ENCODE peak calls at places on chromosomes 4 and X, in eight cellular contexts. H is uterus; P is aorta; W is CD8-positive, alpha-beta T cell; Y is NT2/D1; A is tibial artery; C is testis; E is transverse colon. B is an unnamed sample.

GRCh38 chrX:41108007-41108683 is 22.9 kb downstream of the USP9X start:
- DNase-seq in H (no peak), P (no peak), W (no peak), Y (no peak), A (no peak), C (no peak), E (no peak), B (no peak)

GRCh38 chr4:107444-108429 is 16.6 kb upstream of the ZNF718 start:
- DNase-seq in H (no peak), P (no peak), W (no peak), Y (no peak), A (no peak), C (no peak), E (no peak), B (no peak)

GRCh38 chr4:171651071-171651470 is 162.1 kb upstream of the GALNTL6 start:
- DNase-seq in H (no peak), P (no peak), W (no peak), Y (no peak), A (no peak), C (no peak), E (no peak), B (no peak)

GRCh38 chr4:41346306-41347061 is 89.8 kb downstream of the UCHL1 start:
- DNase-seq in H (no peak), P (no peak), W (no peak), Y (no peak), A (no peak), C (no peak), E (no peak), B (no peak)

GRCh38 chrX:23344208-23344903 is 9.7 kb downstream of the PTCHD1 start:
- DNase-seq in H (no peak), P (no peak), W (no peak), Y (no peak), A (no peak), C (no peak), E (no peak), B (no peak)

GRCh38 chr4:150283689-150284088 is 205.4 kb downstream of the DCLK2 start:
- DNase-seq in H (no peak), P (no peak), W (no peak), Y (no peak), A (no peak), C (no peak), E (no peak), B (no peak)

GRCh38 chr4:125306533-125306932 is 8.2 kb upstream of the FAT4 start:
- DNase-seq in H (no peak), P (no peak), W (no peak), Y (no peak), A (no peak), C (no peak), E (no peak), B (no peak)

GRCh38 chr4:181261279-181261678 is 981.9 kb upstream of the TENM3 start:
- DNase-seq in H (no peak), P (no peak), W (no peak), Y (no peak), A (no peak), C (no peak), E (no peak), B (no peak)

GRCh38 chr4:121048165-121048564 is 24.2 kb downstream of the NDNF start:
- DNase-seq in H (no peak), P (no peak), W (no peak), Y (no peak), A (no peak), C (no peak), E (no peak), B (no peak)

GRCh38 chr4:140533951-140534480 is 10.0 kb downstream of the ELMOD2 start:
- DNase-seq in H (no peak), P (no peak), W (no peak), Y (no peak), A (no peak), C (no peak), E (no peak), B (no peak)

GRCh38 chr4:85696661-85697060 is 221.7 kb downstream of the ARHGAP24 start:
- DNase-seq in H (no peak), P (no peak), W (no peak), Y (no peak), A (no peak), C (no peak), E (no peak), B (no peak)

GRCh38 chrX:85992811-85993229 is 54.5 kb downstream of the CHM start:
- DNase-seq in H (no peak), P (no peak), W (no peak), Y (no peak), A (no peak), C (no peak), E (no peak), B (no peak)

GRCh38 chr4:56450342-56450741 is 14.3 kb downstream of the PAICS start:
- DNase-seq in H (no peak), P (no peak), W (no peak), Y (no peak), A (no peak), C (no peak), E (no peak), B (no peak)

GRCh38 chr4:56444719-56445118 is 8.7 kb downstream of the PAICS start:
- DNase-seq in H (no peak), P (no peak), W (no peak), Y (no peak), A (no peak), C (no peak), E (no peak), B (no peak)

GRCh38 chr4:56445699-56446098 is 9.6 kb downstream of the PAICS start:
- DNase-seq in H (no peak), P (no peak), W (no peak), Y (no peak), A (no peak), C (no peak), E (no peak), B (no peak)

DNA sequence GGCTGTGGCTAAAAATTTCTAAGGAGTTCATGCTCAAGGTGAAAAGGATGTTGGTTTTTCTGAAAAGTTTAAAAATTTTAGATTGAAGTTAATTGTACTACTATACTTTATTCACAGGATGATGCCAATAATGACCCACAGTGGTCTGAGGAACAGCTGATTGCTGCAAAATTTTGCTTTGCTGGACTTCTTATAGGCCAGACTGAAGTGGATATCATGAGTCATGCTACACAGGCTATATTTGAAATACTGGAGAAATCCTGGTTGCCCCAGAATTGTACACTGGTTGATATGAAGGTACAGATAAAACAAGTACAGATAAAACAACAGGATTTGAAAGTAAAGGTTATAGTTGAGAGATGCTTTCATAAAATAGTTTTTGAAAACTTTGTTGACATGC is 12.2 kb downstream of the PAICS start:
- DNase-seq in H (no peak), P (no peak), W (no peak), Y (no peak), A (no peak), C (no peak), E (no peak), B (no peak)
- H3K36me3 ChIP-seq in H (no peaks in the 10 kb centered on the region), P (no peaks in the 10 kb centered on the region), W (no peaks in the 10 kb centered on the region), Y (peaks cover 81% of the 10 kb centered on the region), A (peaks cover 23% of the 10 kb centered on the region), C (no peaks in the 10 kb centered on the region), E (no peaks in the 10 kb centered on the region), B (peaks cover 41% of the 10 kb centered on the region)

DNA sequence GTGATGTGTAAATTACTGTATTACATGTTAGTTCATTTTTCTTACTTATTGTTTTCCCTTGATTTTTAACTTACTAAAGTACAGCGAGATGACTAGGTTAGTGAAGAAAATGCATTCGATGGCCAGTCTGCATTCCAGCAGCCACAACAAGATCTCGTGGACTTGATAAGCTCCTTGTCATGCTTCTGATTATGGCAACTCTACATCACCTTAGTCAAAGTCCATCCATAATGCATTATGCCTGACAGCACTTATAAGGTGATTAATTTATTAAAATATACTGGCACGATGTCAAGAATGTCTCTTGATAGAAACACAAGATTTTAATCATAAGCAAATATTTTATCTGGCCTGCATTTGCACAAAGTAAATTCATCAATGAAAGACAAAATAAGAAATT is 109.9 kb upstream of the NAP1L5 start:
- DNase-seq in H (no peak), P (no peak), W (no peak), Y (no peak), A (no peak), C (no peak), E (no peak), B (no peak)
- H3K4me1 ChIP-seq in H (no peaks in the 10 kb centered on the region), P (peaks cover 11% of the 10 kb centered on the region), W (no peaks in the 10 kb centered on the region), Y (no peaks in the 10 kb centered on the region), A (peaks cover 5% of the 10 kb centered on the region), C (peaks cover 2% of the 10 kb centered on the region), E (peaks cover 31% of the 10 kb centered on the region), B (peaks cover 79% of the 10 kb centered on the region)

GRCh38 chr4:2949782-2950125 is 13.5 kb downstream of the NOP14 start:
- DNase-seq in H (no peak), P (no peak), W (no peak), Y (no peak), A (no peak), C (no peak), E (no peak), B (no peak)

GRCh38 chr4:2950221-2950989 is 12.8 kb downstream of the NOP14 start:
- DNase-seq in H (no peak), P (no peak), W (no peak), Y (no peak), A (no peak), C (no peak), E (no peak), B (no peak)

GRCh38 chr4:2958446-2958845 is 4.8 kb downstream of the NOP14 start:
- DNase-seq in H (no peak), P (no peak), W (no peak), Y (no peak), A (no peak), C (no peak), E (no peak), B (no peak)

GRCh38 chr4:2953496-2953895 is 9.7 kb downstream of the NOP14 start:
- DNase-seq in H (no peak), P (no peak), W (no peak), Y (no peak), A (no peak), C (no peak), E (no peak), B (no peak)

GRCh38 chr4:2954358-2955185 is 8.6 kb downstream of the NOP14 start:
- DNase-seq in H (no peak), P (no peak), W (peak; percentile 70), Y (no peak), A (no peak), C (no peak), E (no peak), B (no peak)
- H3K36me3 ChIP-seq in H (no peaks in the 10 kb centered on the region), P (peaks cover 9% of the 10 kb centered on the region), W (peaks cover 56% of the 10 kb centered on the region), Y (peaks cover 90% of the 10 kb centered on the region), A (peaks cover 78% of the 10 kb centered on the region), C (no peaks in the 10 kb centered on the region), E (peaks cover 9% of the 10 kb centered on the region), B (peaks cover 82% of the 10 kb centered on the region)

GRCh38 chr4:74453037-74453635 is 8.2 kb downstream of the AREG start:
- DNase-seq in H (no peak), P (no peak), W (no peak), Y (no peak), A (no peak), C (no peak), E (no peak), B (no peak)

GRCh38 chr4:74453846-74454742 is 9.2 kb downstream of the AREG start:
- DNase-seq in H (no peak), P (no peak), W (no peak), Y (no peak), A (no peak), C (no peak), E (no peak), B (no peak)

GRCh38 chr4:74449571-74450297 is 4.8 kb downstream of the AREG start:
- DNase-seq in H (no peak), P (no peak), W (no peak), Y (no peak), A (no peak), C (no peak), E (no peak), B (no peak)

GRCh38 chr4:74450298-74450683 is 5.4 kb downstream of the AREG start:
- DNase-seq in H (no peak), P (no peak), W (no peak), Y (no peak), A (no peak), C (no peak), E (no peak), B (no peak)

GRCh38 chr4:74451214-74451661 is 6.3 kb downstream of the AREG start:
- DNase-seq in H (no peak), P (no peak), W (no peak), Y (peak; percentile 36), A (no peak), C (no peak), E (no peak), B (no peak)
- H3K4me1 ChIP-seq in H (no peaks in the 10 kb centered on the region), P (no peaks in the 10 kb centered on the region), W (no peaks in the 10 kb centered on the region), Y (no peaks in the 10 kb centered on the region), A (no peaks in the 10 kb centered on the region), C (no peaks in the 10 kb centered on the region), E (no peaks in the 10 kb centered on the region), B (no peaks in the 10 kb centered on the region)

B was measured in left ventricle myocardium inferior.